ENCODE peak calls at places on chromosomes 3 and 15, in ten cellular contexts. One of them, this sample, is unnamed. For H3K4me1 and H3K36me3, the result is how much of the 10 kb centered on the place peaks cover.

GRCh38 chr15:75036269-75036668 is 12.9 kb downstream of the PPCDC start:
- DNase-seq in right lobe of liver: no peak
- DNase-seq in IMR-90: no peak
- DNase-seq in aorta: no peak
- DNase-seq in CD8-positive, alpha-beta memory T cell: no peak
- DNase-seq in HepG2: no peak
- DNase-seq in heart right ventricle: no peak
- DNase-seq in right atrium auricular region: no peak
- DNase-seq in adipocyte: no peak
- DNase-seq in GM23248: peak
- DNase-seq in this sample: no peak

GRCh38 chr3:178618197-178618596 is 82.0 kb downstream of the KCNMB2 start:
- DNase-seq in CD8-positive, alpha-beta memory T cell: no peak
- DNase-seq in aorta: no peak
- DNase-seq in right atrium auricular region: no peak
- DNase-seq in heart right ventricle: no peak
- DNase-seq in right lobe of liver: no peak
- DNase-seq in GM23248: peak
- DNase-seq in HepG2: no peak
- DNase-seq in IMR-90: peak
- DNase-seq in adipocyte: peak
- DNase-seq in this sample: no peak

GRCh38 chr3:170440346-170440745 is 21.7 kb downstream of the CLDN11 start:
- DNase-seq in right atrium auricular region: no peak
- DNase-seq in aorta: no peak
- DNase-seq in IMR-90: peak
- DNase-seq in heart right ventricle: no peak
- DNase-seq in HepG2: no peak
- DNase-seq in CD8-positive, alpha-beta memory T cell: no peak
- DNase-seq in GM23248: peak
- DNase-seq in right lobe of liver: no peak
- DNase-seq in adipocyte: no peak
- DNase-seq in this sample: no peak

GRCh38 chr3:171088496-171088895 is 62.0 kb upstream of the SLC2A2 start:
- DNase-seq in right lobe of liver: no peak
- DNase-seq in heart right ventricle: no peak
- DNase-seq in HepG2: no peak
- DNase-seq in GM23248: no peak
- DNase-seq in right atrium auricular region: no peak
- DNase-seq in CD8-positive, alpha-beta memory T cell: no peak
- DNase-seq in adipocyte: no peak
- DNase-seq in IMR-90: peak
- DNase-seq in aorta: no peak
- DNase-seq in this sample: no peak

GRCh38 chr3:128554465-128555097 is 61.6 kb upstream of the GATA2 start:
- DNase-seq in adipocyte: no peak
- DNase-seq in IMR-90: no peak
- DNase-seq in right lobe of liver: no peak
- DNase-seq in heart right ventricle: no peak
- DNase-seq in GM23248: no peak
- DNase-seq in HepG2: no peak
- DNase-seq in CD8-positive, alpha-beta memory T cell: no peak
- DNase-seq in right atrium auricular region: no peak
- DNase-seq in aorta: no peak
- DNase-seq in this sample: no peak

GRCh38 chr3:46970391-46971091 is 6.0 kb downstream of the CCDC12 start:
- DNase-seq in IMR-90: no peak
- DNase-seq in right lobe of liver: peak
- DNase-seq in aorta: no peak
- DNase-seq in heart right ventricle: no peak
- DNase-seq in adipocyte: no peak
- DNase-seq in right atrium auricular region: no peak
- DNase-seq in CD8-positive, alpha-beta memory T cell: no peak
- DNase-seq in GM23248: peak
- DNase-seq in HepG2: peak
- DNase-seq in this sample: no peak

GRCh38 chr15:72086010-72086697 is 31.8 kb downstream of the MYO9A start:
- DNase-seq in adipocyte: no peak
- DNase-seq in right lobe of liver: no peak
- DNase-seq in CD8-positive, alpha-beta memory T cell: no peak
- DNase-seq in GM23248: no peak
- DNase-seq in IMR-90: no peak
- DNase-seq in heart right ventricle: no peak
- DNase-seq in aorta: no peak
- DNase-seq in right atrium auricular region: no peak
- DNase-seq in HepG2: no peak
- DNase-seq in this sample: no peak

GRCh38 chr3:1139071-1139470 is 46.2 kb downstream of the CNTN6 start:
- DNase-seq in HepG2: no peak
- DNase-seq in IMR-90: no peak
- DNase-seq in CD8-positive, alpha-beta memory T cell: no peak
- DNase-seq in heart right ventricle: no peak
- DNase-seq in GM23248: peak
- DNase-seq in aorta: no peak
- DNase-seq in right atrium auricular region: no peak
- DNase-seq in adipocyte: no peak
- DNase-seq in right lobe of liver: no peak
- DNase-seq in this sample: no peak

GRCh38 chr15:57245130-57245529 is 131.2 kb upstream of the CGNL1 start:
- DNase-seq in heart right ventricle: no peak
- DNase-seq in adipocyte: no peak
- DNase-seq in GM23248: no peak
- DNase-seq in CD8-positive, alpha-beta memory T cell: no peak
- DNase-seq in HepG2: no peak
- DNase-seq in right lobe of liver: no peak
- DNase-seq in aorta: no peak
- DNase-seq in IMR-90: peak
- DNase-seq in right atrium auricular region: no peak
- DNase-seq in this sample: no peak

GRCh38 chr3:32841341-32841740 is 23.5 kb downstream of the TRIM71 start:
- DNase-seq in GM23248: no peak
- DNase-seq in HepG2: no peak
- DNase-seq in IMR-90: no peak
- DNase-seq in adipocyte: no peak
- DNase-seq in aorta: no peak
- DNase-seq in CD8-positive, alpha-beta memory T cell: no peak
- DNase-seq in heart right ventricle: no peak
- DNase-seq in right atrium auricular region: no peak
- DNase-seq in right lobe of liver: no peak
- DNase-seq in this sample: no peak
- H3K4me1 ChIP-seq in GM23248: under half
- H3K4me1 ChIP-seq in HepG2: half or more
- H3K4me1 ChIP-seq in IMR-90: under half
- H3K4me1 ChIP-seq in adipocyte: under half
- H3K4me1 ChIP-seq in aorta: under half
- H3K4me1 ChIP-seq in CD8-positive, alpha-beta memory T cell: under half
- H3K4me1 ChIP-seq in heart right ventricle: under half
- H3K4me1 ChIP-seq in right atrium auricular region: under half
- H3K4me1 ChIP-seq in right lobe of liver: under half
- H3K4me1 ChIP-seq in this sample: half or more

DNA sequence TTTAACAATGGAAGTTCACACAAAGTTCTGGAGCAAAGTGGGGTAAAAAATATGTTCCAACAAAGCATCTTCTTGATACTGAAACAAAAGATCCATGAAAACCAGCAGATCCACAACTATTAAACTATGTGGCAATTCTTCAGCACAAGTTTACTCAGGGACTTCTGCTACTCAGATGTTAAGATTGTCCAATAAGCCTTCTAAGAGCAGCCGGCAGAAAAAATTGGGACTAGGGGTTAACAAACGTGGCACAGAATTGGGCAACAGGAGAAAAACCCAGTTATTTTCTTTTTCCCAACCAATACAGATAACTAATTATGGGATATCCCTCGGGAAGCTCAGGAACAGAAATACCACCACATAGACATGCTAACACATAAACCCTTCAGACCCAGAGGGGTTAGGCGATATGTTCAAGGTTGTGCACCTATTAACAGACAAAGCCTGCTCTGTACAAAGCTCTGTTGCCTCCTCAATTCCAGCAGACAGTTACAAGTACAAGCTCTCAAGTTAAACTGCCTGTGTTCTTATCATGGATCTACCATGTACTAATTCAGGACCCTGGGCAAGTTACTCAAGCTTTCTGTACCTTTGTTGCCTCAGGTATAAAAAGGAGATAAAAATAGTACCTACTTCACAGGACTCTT is 6.8 kb downstream of the SSR3 start:
- DNase-seq in HepG2: no peak
- DNase-seq in aorta: no peak
- DNase-seq in heart right ventricle: no peak
- DNase-seq in CD8-positive, alpha-beta memory T cell: no peak
- DNase-seq in GM23248: no peak
- DNase-seq in right atrium auricular region: no peak
- DNase-seq in IMR-90: no peak
- DNase-seq in right lobe of liver: no peak
- DNase-seq in adipocyte: peak
- DNase-seq in this sample: no peak
- H3K36me3 ChIP-seq in HepG2: half or more
- H3K36me3 ChIP-seq in aorta: under half
- H3K36me3 ChIP-seq in heart right ventricle: under half
- H3K36me3 ChIP-seq in CD8-positive, alpha-beta memory T cell: under half
- H3K36me3 ChIP-seq in GM23248: half or more
- H3K36me3 ChIP-seq in right atrium auricular region: half or more
- H3K36me3 ChIP-seq in IMR-90: under half
- H3K36me3 ChIP-seq in right lobe of liver: half or more
- H3K36me3 ChIP-seq in adipocyte: half or more
- H3K36me3 ChIP-seq in this sample: half or more

DNA sequence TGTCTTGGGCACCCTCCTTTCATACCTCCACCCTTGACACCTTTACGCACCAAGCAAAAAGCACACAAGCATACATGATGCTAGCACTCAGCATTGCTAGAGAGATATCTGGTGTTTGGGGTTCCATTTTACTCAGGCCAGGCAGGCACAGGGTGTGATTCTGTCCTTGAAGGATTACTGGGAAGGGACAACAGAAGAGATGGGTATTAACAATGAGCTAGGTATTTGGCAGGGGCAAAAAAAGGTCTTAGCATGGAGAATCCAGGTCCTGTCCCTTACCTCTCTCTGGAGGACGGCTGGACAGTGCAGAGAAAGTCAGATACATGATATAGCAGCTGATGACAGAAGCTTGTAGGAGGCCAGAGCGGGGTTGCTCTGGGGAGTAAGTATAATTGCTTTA is 3.5 kb downstream of the SERINC4 start:
- DNase-seq in heart right ventricle: no peak
- DNase-seq in HepG2: no peak
- DNase-seq in IMR-90: no peak
- DNase-seq in right atrium auricular region: no peak
- DNase-seq in GM23248: no peak
- DNase-seq in aorta: no peak
- DNase-seq in right lobe of liver: no peak
- DNase-seq in CD8-positive, alpha-beta memory T cell: no peak
- DNase-seq in adipocyte: no peak
- DNase-seq in this sample: no peak
- H3K4me1 ChIP-seq in heart right ventricle: under half
- H3K4me1 ChIP-seq in HepG2: half or more
- H3K4me1 ChIP-seq in IMR-90: under half
- H3K4me1 ChIP-seq in right atrium auricular region: half or more
- H3K4me1 ChIP-seq in GM23248: half or more
- H3K4me1 ChIP-seq in aorta: under half
- H3K4me1 ChIP-seq in right lobe of liver: under half
- H3K4me1 ChIP-seq in CD8-positive, alpha-beta memory T cell: under half
- H3K4me1 ChIP-seq in adipocyte: half or more
- H3K4me1 ChIP-seq in this sample: under half

DNA sequence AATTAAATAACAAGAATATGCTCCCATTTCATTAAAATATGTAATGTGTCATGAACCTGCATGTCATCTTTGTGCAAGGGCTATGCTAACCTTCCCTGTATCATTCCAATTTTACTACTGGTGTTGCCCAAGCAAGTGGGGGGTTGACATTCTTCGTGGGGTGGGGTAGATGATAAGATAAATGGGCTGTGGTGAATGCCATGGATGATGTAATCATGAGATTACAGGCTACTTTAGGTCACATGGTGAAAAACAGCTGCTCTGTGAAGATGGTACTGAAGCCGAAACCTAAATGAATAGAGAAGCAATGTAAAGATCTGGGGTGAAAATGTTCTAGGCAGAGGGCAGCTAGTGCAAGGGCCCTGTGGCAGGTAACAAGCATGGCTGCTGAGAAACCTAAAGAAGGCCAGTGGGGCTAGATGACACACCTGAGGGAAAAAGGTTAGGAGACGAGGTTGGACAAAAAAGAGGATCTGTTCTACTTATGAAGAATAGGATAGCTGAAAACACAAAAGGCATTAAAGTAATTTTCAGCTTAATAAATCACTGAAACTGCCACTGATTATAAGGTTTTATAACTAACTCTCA is 35.1 kb downstream of the MTMR10 start:
- DNase-seq in heart right ventricle: no peak
- DNase-seq in right lobe of liver: no peak
- DNase-seq in CD8-positive, alpha-beta memory T cell: no peak
- DNase-seq in right atrium auricular region: no peak
- DNase-seq in adipocyte: no peak
- DNase-seq in aorta: no peak
- DNase-seq in HepG2: no peak
- DNase-seq in GM23248: no peak
- DNase-seq in IMR-90: peak
- DNase-seq in this sample: no peak
- H3K36me3 ChIP-seq in heart right ventricle: under half
- H3K36me3 ChIP-seq in right lobe of liver: half or more
- H3K36me3 ChIP-seq in CD8-positive, alpha-beta memory T cell: half or more
- H3K36me3 ChIP-seq in right atrium auricular region: half or more
- H3K36me3 ChIP-seq in adipocyte: half or more
- H3K36me3 ChIP-seq in aorta: under half
- H3K36me3 ChIP-seq in HepG2: half or more
- H3K36me3 ChIP-seq in GM23248: under half
- H3K36me3 ChIP-seq in IMR-90: under half
- H3K36me3 ChIP-seq in this sample: under half

GRCh38 chr15:48331796-48332641 is 790 bp downstream of the DUT start:
- DNase-seq in HepG2: peak
- DNase-seq in adipocyte: peak
- DNase-seq in heart right ventricle: peak
- DNase-seq in aorta: peak
- DNase-seq in GM23248: peak
- DNase-seq in right atrium auricular region: peak
- DNase-seq in right lobe of liver: peak
- DNase-seq in CD8-positive, alpha-beta memory T cell: peak
- DNase-seq in IMR-90: peak
- DNase-seq in this sample: peak

GRCh38 chr15:48330855-48331795 is at the start of gene DUT:
- DNase-seq in IMR-90: peak
- DNase-seq in CD8-positive, alpha-beta memory T cell: peak
- DNase-seq in right atrium auricular region: peak
- DNase-seq in right lobe of liver: peak
- DNase-seq in HepG2: peak
- DNase-seq in GM23248: peak
- DNase-seq in aorta: peak
- DNase-seq in adipocyte: peak
- DNase-seq in heart right ventricle: peak
- DNase-seq in this sample: peak

GRCh38 chr15:48334260-48334659 is 3.0 kb downstream of the DUT start:
- DNase-seq in HepG2: no peak
- DNase-seq in adipocyte: no peak
- DNase-seq in right atrium auricular region: no peak
- DNase-seq in IMR-90: no peak
- DNase-seq in right lobe of liver: no peak
- DNase-seq in GM23248: no peak
- DNase-seq in aorta: no peak
- DNase-seq in heart right ventricle: no peak
- DNase-seq in CD8-positive, alpha-beta memory T cell: no peak
- DNase-seq in this sample: no peak

GRCh38 chr15:48332642-48333034 is 1.4 kb downstream of the DUT start:
- DNase-seq in aorta: no peak
- DNase-seq in HepG2: no peak
- DNase-seq in IMR-90: no peak
- DNase-seq in right atrium auricular region: no peak
- DNase-seq in adipocyte: no peak
- DNase-seq in CD8-positive, alpha-beta memory T cell: no peak
- DNase-seq in GM23248: no peak
- DNase-seq in heart right ventricle: no peak
- DNase-seq in right lobe of liver: no peak
- DNase-seq in this sample: no peak

GRCh38 chr15:48333553-48333952 is 2.3 kb downstream of the DUT start:
- DNase-seq in IMR-90: no peak
- DNase-seq in heart right ventricle: no peak
- DNase-seq in adipocyte: no peak
- DNase-seq in aorta: no peak
- DNase-seq in GM23248: no peak
- DNase-seq in CD8-positive, alpha-beta memory T cell: no peak
- DNase-seq in HepG2: peak
- DNase-seq in right atrium auricular region: no peak
- DNase-seq in right lobe of liver: no peak
- DNase-seq in this sample: no peak
- H3K4me1 ChIP-seq in IMR-90: under half
- H3K4me1 ChIP-seq in heart right ventricle: under half
- H3K4me1 ChIP-seq in adipocyte: under half
- H3K4me1 ChIP-seq in aorta: under half
- H3K4me1 ChIP-seq in GM23248: under half
- H3K4me1 ChIP-seq in CD8-positive, alpha-beta memory T cell: under half
- H3K4me1 ChIP-seq in HepG2: under half
- H3K4me1 ChIP-seq in right atrium auricular region: under half
- H3K4me1 ChIP-seq in right lobe of liver: under half
- H3K4me1 ChIP-seq in this sample: under half